ENCODE peak calls at places on chromosomes 2 and 18, in six cellular contexts. M, U, Y, J, F and X are unnamed samples.
A peak's percentile ranks its signal among the peaks of the same experiment; 100 is the strongest.

GRCh38 chr18:79413426-79413825 is 17.7 kb downstream of the NFATC1 start:
- DNase-seq in M (no peak), F (no peak), J (no peak), Y (no peak), U (no peak), X (no peak)

GRCh38 chr2:120167272-120167671 is 55.9 kb downstream of the TMEM185B start:
- DNase-seq in Y (no peak), U (no peak), J (no peak), M (no peak), F (no peak), X (no peak)

GRCh38 chr2:205563646-205564045 is 118.7 kb upstream of the NRP2 start:
- DNase-seq in Y (no peak), U (no peak), M (no peak), F (no peak), J (no peak), X (peak; percentile 21)

GRCh38 chr2:148813603-148814065 is 61.4 kb upstream of the KIF5C start:
- DNase-seq in U (no peak), F (peak; percentile 74), M (no peak), J (peak; percentile 28), Y (no peak), X (no peak)

GRCh38 chr2:30710016-30710415 is 97.2 kb downstream of the CAPN13 start:
- DNase-seq in J (no peak), M (no peak), U (no peak), Y (no peak), F (peak; percentile 41), X (no peak)

GRCh38 chr2:136013286-136013685 is 27.9 kb upstream of the DARS1 start:
- DNase-seq in J (no peak), F (no peak), M (no peak), U (no peak), Y (no peak), X (no peak)

GRCh38 chr18:22200611-22201225 is 31.3 kb downstream of the GATA6 start:
- DNase-seq in F (no peak), Y (no peak), M (no peak), U (no peak), J (no peak), X (no peak)

GRCh38 chr2:73163522-73164367 is 38.6 kb upstream of the NOTO start:
- DNase-seq in U (peak; percentile 34), M (no peak), F (peak; percentile 86), Y (peak; percentile 66), J (peak; percentile 72), X (peak; percentile 68)

GRCh38 chr2:128485761-128486639 is 167.3 kb upstream of the HS6ST1 start:
- DNase-seq in M (no peak), J (no peak), U (no peak), F (no peak), Y (no peak), X (no peak)

GRCh38 chr18:10588975-10589374 is 63.1 kb downstream of the NAPG start:
- DNase-seq in Y (no peak), J (no peak), U (no peak), F (no peak), M (no peak), X (no peak)

GRCh38 chr18:23398401-23398800 is 54.7 kb upstream of the RIOK3 start:
- DNase-seq in J (no peak), Y (no peak), F (no peak), M (no peak), U (no peak), X (no peak)

GRCh38 chr2:189022492-189022891 is 48.3 kb downstream of the COL3A1 start:
- DNase-seq in U (peak; percentile 88), F (no peak), M (no peak), Y (no peak), J (no peak), X (no peak)

GRCh38 chr2:141055526-141055925 is 1075.3 kb downstream of the LRP1B start:
- DNase-seq in U (no peak), Y (no peak), J (no peak), F (no peak), M (peak; percentile 55), X (no peak)

GRCh38 chr18:23998811-23999210 is 15.7 kb upstream of the TTC39C start:
- DNase-seq in M (peak; percentile 92), Y (no peak), J (no peak), U (no peak), F (no peak), X (no peak)

GRCh38 chr2:230865766-230866703 is 1.3 kb downstream of the ITM2C start:
- DNase-seq in U (no peak), F (peak; percentile 86), J (peak; percentile 54), Y (no peak), M (no peak), X (no peak)

GRCh38 chr2:1749750-1750149 is 5.4 kb upstream of the PXDN start:
- DNase-seq in F (no peak), M (no peak), Y (no peak), J (peak; percentile 23), U (no peak), X (no peak)

GRCh38 chr2:112156152-112156986 is 18.2 kb downstream of the FBLN7 start:
- DNase-seq in Y (peak; percentile 40), U (no peak), J (no peak), M (no peak), F (no peak), X (no peak)

GRCh38 chr2:65411056-65411795 is 21.2 kb downstream of the SPRED2 start:
- DNase-seq in M (no peak), F (peak; percentile 76), Y (no peak), U (no peak), J (no peak), X (no peak)

GRCh38 chr2:19837235-19837766 is 64.5 kb downstream of the TTC32 start:
- DNase-seq in Y (no peak), J (no peak), U (no peak), F (no peak), M (no peak), X (no peak)

GRCh38 chr2:9806656-9807055 is 36.6 kb upstream of the TAF1B start:
- DNase-seq in M (no peak), J (no peak), U (no peak), Y (no peak), F (peak; percentile 30), X (no peak)

GRCh38 chr2:8148260-8148880 is 533.5 kb upstream of the ID2 start:
- DNase-seq in J (no peak), M (no peak), U (no peak), F (peak; percentile 66), Y (no peak), X (no peak)

GRCh38 chr2:31382452-31383120 is 32.0 kb downstream of the XDH start:
- DNase-seq in U (no peak), F (no peak), Y (peak; percentile 10), J (no peak), M (no peak), X (no peak)

GRCh38 chr18:36309436-36310391 is 12.2 kb downstream of the FHOD3 start:
- DNase-seq in Y (no peak), M (peak; percentile 100), J (no peak), U (peak; percentile 98), F (no peak), X (no peak)

GRCh38 chr2:42167458-42167857 is 1.7 kb upstream of the EML4 start:
- DNase-seq in U (no peak), J (no peak), F (no peak), M (no peak), Y (no peak), X (no peak)

GRCh38 chr2:191748528-191749180 is 70.7 kb downstream of the NABP1 start:
- DNase-seq in F (no peak), J (no peak), Y (no peak), U (no peak), M (no peak), X (no peak)

GRCh38 chr18:905948-906415 is 1.3 kb downstream of the ADCYAP1 start:
- DNase-seq in J (no peak), M (no peak), F (no peak), Y (no peak), U (no peak), X (no peak)

GRCh38 chr2:27078267-27079194 is at the start of gene EMILIN1:
- DNase-seq in F (peak; percentile 75), J (peak; percentile 45), Y (no peak), U (peak; percentile 93), M (no peak), X (no peak)

GRCh38 chr2:164221473-164221872 is 399.8 kb downstream of the GRB14 start:
- DNase-seq in J (no peak), Y (no peak), F (no peak), M (no peak), U (no peak), X (no peak)
- TF ChIP-seq CTCF in J (no peak), Y (no peak), F (no peak), M (no peak), U (no peak), X (no peak)

DNA sequence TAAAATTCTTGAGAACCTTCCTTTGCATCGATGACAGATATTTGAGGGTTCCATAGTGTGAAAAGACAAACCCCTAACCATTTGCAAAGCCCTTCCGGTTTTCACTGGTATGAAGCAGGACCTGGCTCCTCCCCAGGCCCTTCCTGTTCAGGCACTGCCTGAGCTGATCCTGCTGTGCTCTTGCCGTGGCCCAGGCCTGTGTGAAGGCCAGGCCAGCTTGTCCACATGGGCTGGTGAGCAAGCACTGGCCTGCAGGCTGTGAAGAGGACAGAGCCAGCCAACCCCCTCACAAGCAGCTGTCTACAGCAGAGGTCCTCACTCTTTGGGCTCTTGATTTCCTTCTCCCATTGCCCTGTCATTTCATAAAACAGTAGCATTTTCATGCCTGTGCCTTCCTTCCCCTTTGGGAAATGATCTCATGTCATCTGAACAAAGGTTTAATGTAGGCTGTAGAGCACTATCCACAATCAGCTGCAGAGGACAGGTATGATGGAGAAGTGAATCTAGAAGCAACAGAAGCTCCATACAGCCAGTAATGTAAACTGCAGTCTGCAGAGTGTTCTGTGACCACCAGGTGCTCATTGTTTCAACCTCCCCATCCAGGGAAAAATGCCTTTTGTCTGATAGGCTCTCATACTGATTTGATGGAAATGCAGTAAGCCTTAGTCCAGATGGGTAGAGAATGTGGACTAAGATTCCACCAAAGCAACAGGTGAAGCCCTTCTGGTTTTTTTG is 19.8 kb downstream of the MPHOSPH10 start:
- DNase-seq in Y (no peak), U (no peak), F (no peak), M (no peak), J (no peak), X (no peak)
- TF ChIP-seq CTCF in Y (no peak), U (no peak), F (no peak), M (no peak), J (no peak), X (no peak)

GRCh38 chr2:15058015-15058414 is 425.5 kb downstream of the LRATD1 start:
- DNase-seq in J (no peak), U (no peak), Y (peak; percentile 9), M (no peak), F (no peak), X (no peak)
- TF ChIP-seq CTCF in J (no peak), U (peak; percentile 4), Y (peak; percentile 52), M (peak; percentile 54), F (no peak), X (peak; percentile 29)

GRCh38 chr2:102206666-102207341 is 20.0 kb downstream of the IL1RL2 start:
- DNase-seq in U (no peak), J (peak; percentile 92), Y (no peak), F (no peak), M (no peak), X (no peak)
- TF ChIP-seq CTCF in U (no peak), J (no peak), Y (no peak), F (no peak), M (no peak), X (no peak)

GRCh38 chr2:233358335-233358734 is 4.0 kb downstream of the DGKD start:
- DNase-seq in F (no peak), M (no peak), Y (no peak), U (no peak), J (no peak), X (no peak)
- TF ChIP-seq CTCF in F (no peak), M (no peak), Y (no peak), U (no peak), J (no peak), X (no peak)